ENCODE peak calls at places on chromosomes 2 and 18, in eight cellular contexts. J is fibroblast of pulmonary artery, C is H9, Q is neural crest cell, D is mesothelial cell of epicardium, X is BE2C, M is cardiac fibroblast, R is AG09319. O is an unnamed sample.

GRCh38 chr2:236580746-236581355 is 11.2 kb downstream of the ACKR3 start:
- DNase-seq in J (no peak), C (no peak), Q (no peak), D (no peak), X (no peak), M (no peak), R (no peak), O (no peak)

GRCh38 chr18:4438938-4439337 is 16.2 kb downstream of the DLGAP1 start:
- DNase-seq in J (no peak), C (peak), Q (no peak), D (no peak), X (no peak), M (no peak), R (no peak), O (no peak)

GRCh38 chr2:174615951-174616436 is 18.4 kb upstream of the WIPF1 start:
- DNase-seq in J (peak), C (no peak), Q (no peak), D (no peak), X (no peak), M (peak), R (no peak), O (no peak)

GRCh38 chr18:12750076-12750707 is 47.4 kb downstream of the PSMG2 start:
- DNase-seq in J (peak), C (no peak), Q (no peak), D (no peak), X (no peak), M (peak), R (no peak), O (no peak)

GRCh38 chr2:75528221-75528977 is 32.3 kb downstream of the EVA1A start:
- DNase-seq in J (no peak), C (peak), Q (no peak), D (no peak), X (peak), M (no peak), R (no peak), O (peak)

GRCh38 chr2:105439130-105439529 is 40.3 kb upstream of the FHL2 start:
- DNase-seq in J (no peak), C (no peak), Q (no peak), D (no peak), X (no peak), M (no peak), R (no peak), O (no peak)

GRCh38 chr18:37483221-37483971 is 82.2 kb downstream of the CELF4 start:
- DNase-seq in J (peak), C (peak), Q (peak), D (no peak), X (no peak), M (peak), R (no peak), O (no peak)

GRCh38 chr18:21656402-21656801 is 44.3 kb downstream of the SNRPD1 start:
- DNase-seq in J (peak), C (no peak), Q (no peak), D (no peak), X (no peak), M (peak), R (no peak), O (no peak)

GRCh38 chr2:190649798-190650390 is 1.0 kb downstream of the NAB1 start:
- DNase-seq in J (peak), C (no peak), Q (no peak), D (no peak), X (no peak), M (peak), R (no peak), O (no peak)

GRCh38 chr2:119544075-119545031 is at the start of gene CFAP221:
- DNase-seq in J (peak), C (peak), Q (peak), D (peak), X (peak), M (peak), R (no peak), O (peak)

GRCh38 chr2:180699657-180700361 is 280.6 kb upstream of the UBE2E3 start:
- DNase-seq in J (no peak), C (peak), Q (no peak), D (no peak), X (no peak), M (peak), R (no peak), O (no peak)

GRCh38 chr2:81542119-81542518 is 1237.6 kb upstream of the LRRTM1 start:
- DNase-seq in J (no peak), C (no peak), Q (no peak), D (no peak), X (no peak), M (no peak), R (no peak), O (no peak)

GRCh38 chr2:110777531-110778311 is 45.3 kb downstream of the ACOXL start:
- DNase-seq in J (no peak), C (no peak), Q (no peak), D (no peak), X (no peak), M (no peak), R (no peak), O (no peak)

GRCh38 chr18:35515460-35516130 is 17.8 kb upstream of the INO80C start:
- DNase-seq in J (no peak), C (no peak), Q (no peak), D (no peak), X (no peak), M (no peak), R (no peak), O (no peak)

GRCh38 chr2:206274434-206275273 is at the start of gene ZDBF2:
- DNase-seq in J (peak), C (peak), Q (peak), D (peak), X (peak), M (peak), R (no peak), O (no peak)

GRCh38 chr2:142088058-142088568 is 42.7 kb downstream of the LRP1B start:
- DNase-seq in J (no peak), C (no peak), Q (no peak), D (no peak), X (no peak), M (no peak), R (no peak), O (no peak)

GRCh38 chr18:26549486-26550435 is 1.4 kb upstream of the KCTD1 start:
- DNase-seq in J (peak), C (peak), Q (peak), D (peak), X (peak), M (peak), R (no peak), O (peak)

GRCh38 chr2:61439241-61440002 is 31.5 kb downstream of the USP34 start:
- DNase-seq in J (no peak), C (no peak), Q (no peak), D (no peak), X (no peak), M (no peak), R (no peak), O (no peak)

GRCh38 chr2:153232474-153232873 is 246.1 kb downstream of the RPRM start:
- DNase-seq in J (no peak), C (no peak), Q (no peak), D (no peak), X (no peak), M (no peak), R (no peak), O (no peak)

GRCh38 chr2:114108819-114109416 is 219.0 kb downstream of the ACTR3 start:
- DNase-seq in J (no peak), C (peak), Q (no peak), D (no peak), X (no peak), M (no peak), R (no peak), O (no peak)

GRCh38 chr2:193943406-193943960 is 1713.5 kb upstream of the SLC39A10 start:
- DNase-seq in J (no peak), C (no peak), Q (no peak), D (no peak), X (no peak), M (no peak), R (no peak), O (no peak)

GRCh38 chr18:48697441-48697840 is 158.6 kb downstream of the CTIF start:
- DNase-seq in J (no peak), C (no peak), Q (no peak), D (no peak), X (no peak), M (no peak), R (no peak), O (no peak)

DNA sequence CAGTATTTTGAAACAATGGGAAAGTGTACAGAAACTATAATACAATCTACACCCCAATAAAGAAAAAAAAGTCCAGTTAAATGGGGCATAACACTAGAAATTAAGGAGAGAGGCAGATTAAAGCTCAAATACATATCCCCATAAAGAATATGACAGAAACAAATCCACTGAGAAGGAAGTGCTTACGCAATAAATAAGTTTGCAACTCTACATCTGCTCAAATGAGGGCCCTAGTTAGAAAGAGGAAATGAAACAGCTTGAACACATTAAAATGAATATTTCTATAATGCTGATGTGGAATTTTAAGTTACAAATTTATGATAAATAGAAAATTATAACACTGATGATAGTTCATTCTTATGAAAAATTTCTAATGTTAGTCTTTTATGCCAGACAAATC is 103.5 kb downstream of the EPB41L3 start:
- DNase-seq in J (peak), C (no peak), Q (no peak), D (no peak), X (no peak), M (peak), R (no peak), O (no peak)
- TF ChIP-seq CTCF in J (no peak), C (no peak), Q (no peak), D (no peak), X (no peak), M (no peak), R (no peak), O (no peak)

GRCh38 chr2:53511549-53511948 is 256.1 kb upstream of the CHAC2 start:
- DNase-seq in J (no peak), C (no peak), Q (no peak), D (no peak), X (no peak), M (no peak), R (no peak), O (no peak)

GRCh38 chr2:53512071-53512841 is 255.3 kb upstream of the CHAC2 start:
- DNase-seq in J (peak), C (no peak), Q (no peak), D (no peak), X (no peak), M (peak), R (no peak), O (no peak)

GRCh38 chr2:53509827-53510785 is 257.5 kb upstream of the CHAC2 start:
- DNase-seq in J (no peak), C (peak), Q (no peak), D (no peak), X (no peak), M (no peak), R (no peak), O (no peak)

GRCh38 chr2:53505814-53506213 is 261.8 kb upstream of the CHAC2 start:
- DNase-seq in J (no peak), C (no peak), Q (no peak), D (no peak), X (no peak), M (no peak), R (no peak), O (no peak)

DNA sequence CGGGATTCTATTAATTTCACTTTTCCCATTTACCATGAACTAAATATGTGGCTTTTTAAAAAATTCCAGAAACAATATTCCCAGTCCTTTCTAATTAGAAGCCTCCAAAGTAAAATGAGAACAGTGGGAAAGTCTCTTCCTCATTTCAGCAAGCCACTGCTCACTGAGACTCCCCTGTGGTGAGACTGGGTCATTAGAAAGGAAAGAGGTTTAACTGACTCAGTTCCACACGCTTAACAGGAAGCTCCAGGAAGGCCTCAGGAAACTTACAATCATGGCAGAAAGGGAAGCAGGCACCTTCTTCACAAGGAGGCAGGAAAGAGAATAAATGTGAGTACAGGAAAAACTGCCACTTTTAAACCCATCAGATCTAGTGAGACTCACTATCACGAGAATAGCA is 258.9 kb upstream of the CHAC2 start:
- DNase-seq in J (no peak), C (no peak), Q (no peak), D (no peak), X (no peak), M (no peak), R (no peak), O (no peak)
- TF ChIP-seq CTCF in J (no peak), C (no peak), Q (no peak), D (no peak), X (no peak), M (no peak), R (no peak), O (no peak)

GRCh38 chr18:75745147-75745546 is 317.6 kb upstream of the SMIM21 start:
- DNase-seq in J (no peak), C (no peak), Q (no peak), D (no peak), X (no peak), M (no peak), R (no peak), O (no peak)
- TF ChIP-seq CTCF in J (no peak), C (no peak), Q (no peak), D (no peak), X (no peak), M (no peak), R (no peak), O (no peak)

GRCh38 chr18:63317556-63317946 is 2.0 kb downstream of the BCL2 start:
- DNase-seq in J (no peak), C (no peak), Q (no peak), D (no peak), X (no peak), M (no peak), R (no peak), O (no peak)
- TF ChIP-seq CTCF in J (no peak), C (no peak), Q (no peak), D (no peak), X (no peak), M (no peak), R (no peak), O (no peak)

GRCh38 chr18:75524852-75525251 is 97.3 kb upstream of the SMIM21 start:
- DNase-seq in J (no peak), C (no peak), Q (no peak), D (no peak), X (no peak), M (no peak), R (no peak), O (no peak)
- TF ChIP-seq CTCF in J (no peak), C (no peak), Q (no peak), D (no peak), X (no peak), M (no peak), R (no peak), O (no peak)

DNA sequence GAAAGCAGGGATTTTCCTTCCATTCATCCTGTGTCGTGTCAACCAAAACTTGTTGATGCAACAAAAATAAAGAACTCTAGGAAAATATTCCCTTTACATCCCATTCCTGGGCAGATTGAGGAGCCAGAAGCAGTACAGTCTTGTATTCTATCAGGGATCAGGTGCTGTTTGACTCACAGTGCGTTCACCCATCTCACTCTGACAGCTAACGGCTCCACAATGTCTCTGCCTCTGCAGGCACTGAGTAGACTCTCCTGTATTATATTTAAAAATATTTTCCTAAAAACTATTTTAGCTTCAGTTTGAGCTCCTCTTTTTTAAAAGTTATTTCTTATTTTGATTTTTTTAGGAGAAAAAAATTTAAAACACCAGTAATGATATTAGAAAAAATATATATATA is 600.6 kb upstream of the SALL3 start:
- DNase-seq in J (no peak), C (no peak), Q (no peak), D (no peak), X (no peak), M (no peak), R (no peak), O (no peak)
- TF ChIP-seq CTCF in J (no peak), C (no peak), Q (no peak), D (no peak), X (no peak), M (no peak), R (no peak), O (no peak)

GRCh38 chr2:98145070-98145469 is 58.1 kb downstream of the VWA3B start:
- DNase-seq in J (no peak), C (no peak), Q (no peak), D (no peak), X (no peak), M (no peak), R (no peak), O (no peak)

GRCh38 chr2:98153402-98153938 is 66.5 kb downstream of the VWA3B start:
- DNase-seq in J (no peak), C (no peak), Q (no peak), D (no peak), X (no peak), M (no peak), R (no peak), O (no peak)

DNA sequence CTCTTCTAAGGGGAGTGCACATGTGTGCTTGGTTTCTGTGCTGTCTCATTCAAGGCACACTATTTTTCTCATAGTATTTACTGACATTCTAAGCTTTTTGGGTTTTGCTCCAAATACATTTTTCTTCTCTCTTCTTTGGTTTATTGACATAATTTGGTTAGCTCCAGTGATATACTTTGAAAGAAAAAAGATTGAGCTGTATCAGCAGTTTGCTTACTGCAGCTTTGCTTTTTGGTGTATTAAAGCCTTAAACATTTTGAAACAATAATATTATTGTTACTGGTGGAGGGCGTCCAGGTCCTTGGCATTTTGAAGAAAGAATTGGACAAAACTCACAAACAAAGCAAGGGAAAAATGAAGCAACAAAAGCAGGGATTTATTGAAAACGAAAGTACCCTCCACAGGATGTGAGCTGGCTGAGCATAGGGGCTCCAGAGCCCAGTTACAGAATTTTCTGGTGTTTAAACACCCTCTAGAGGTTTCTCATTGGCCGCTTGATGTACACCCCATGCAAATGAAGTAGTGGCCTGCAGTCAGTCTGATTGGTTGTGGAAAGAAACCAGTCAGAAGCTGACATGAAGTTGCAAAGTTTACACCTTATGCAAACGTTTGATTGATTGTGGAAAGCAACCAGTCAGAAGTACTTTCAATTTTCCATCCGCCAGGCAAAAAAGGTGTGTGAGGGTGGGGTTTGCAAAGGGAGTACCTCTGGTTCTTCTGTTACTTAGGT is 62.2 kb downstream of the VWA3B start:
- DNase-seq in J (peak), C (peak), Q (no peak), D (no peak), X (peak), M (peak), R (peak), O (no peak)
- TF ChIP-seq CTCF in J (no peak), C (no peak), Q (no peak), D (no peak), X (no peak), M (no peak), R (peak), O (no peak)

DNA sequence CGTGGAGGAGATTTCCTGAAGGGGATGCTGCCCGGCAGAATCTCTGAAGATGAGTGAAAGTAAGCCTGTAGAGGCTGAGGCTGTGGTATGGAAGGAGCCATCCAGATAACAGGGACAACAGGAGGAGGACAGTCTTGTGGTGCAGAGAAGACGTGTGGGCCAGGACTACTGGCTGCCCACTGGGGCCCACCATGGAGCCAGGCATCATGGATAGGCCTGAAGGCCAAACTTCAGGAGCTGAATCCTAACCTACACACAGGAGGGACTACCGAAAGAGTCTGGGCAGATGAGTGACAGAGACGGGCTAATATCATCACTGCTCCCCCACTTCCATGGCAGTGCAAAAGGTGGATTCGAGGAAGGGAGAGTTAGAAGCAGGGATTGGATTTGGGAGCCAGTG is 131.3 kb upstream of the DAPL1 start:
- DNase-seq in J (no peak), C (no peak), Q (no peak), D (no peak), X (no peak), M (no peak), R (no peak), O (no peak)
- TF ChIP-seq CTCF in J (no peak), C (no peak), Q (no peak), D (no peak), X (no peak), M (no peak), R (no peak), O (no peak)

DNA sequence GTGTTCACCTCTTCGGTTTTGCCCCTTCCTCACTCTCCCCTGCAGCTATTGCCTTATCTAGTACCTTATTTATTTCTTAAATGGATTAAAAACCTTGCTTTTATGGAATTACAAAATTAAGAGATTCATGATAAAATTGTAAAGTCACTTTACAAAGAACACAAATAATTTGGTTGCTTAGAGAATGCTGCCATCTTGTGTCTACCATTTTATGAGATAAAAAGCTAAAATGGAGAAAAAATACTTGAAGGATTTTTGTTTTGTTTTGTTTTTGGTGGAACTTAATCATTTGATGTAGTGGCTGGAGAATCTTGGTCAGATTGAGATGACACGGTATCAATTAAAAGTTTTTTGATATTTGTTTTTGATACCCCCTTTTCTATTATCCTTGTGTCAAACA is 69.6 kb downstream of the R3HDM1 start:
- DNase-seq in J (peak), C (no peak), Q (no peak), D (no peak), X (no peak), M (peak), R (no peak), O (no peak)
- TF ChIP-seq CTCF in J (peak), C (peak), Q (no peak), D (no peak), X (no peak), M (no peak), R (peak), O (no peak)

GRCh38 chr18:13835202-13835601 is 11.3 kb downstream of the MC5R start:
- DNase-seq in J (no peak), C (no peak), Q (no peak), D (no peak), X (no peak), M (no peak), R (no peak), O (no peak)

GRCh38 chr18:13826209-13826608 is 2.3 kb downstream of the MC5R start:
- DNase-seq in J (no peak), C (no peak), Q (no peak), D (no peak), X (no peak), M (no peak), R (no peak), O (no peak)

GRCh38 chr18:13834501-13835015 is 10.6 kb downstream of the MC5R start:
- DNase-seq in J (no peak), C (no peak), Q (no peak), D (no peak), X (no peak), M (no peak), R (no peak), O (no peak)

GRCh38 chr18:13836559-13836958 is 12.6 kb downstream of the MC5R start:
- DNase-seq in J (no peak), C (no peak), Q (no peak), D (no peak), X (no peak), M (no peak), R (no peak), O (no peak)

GRCh38 chr18:13831864-13832508 is 8.0 kb downstream of the MC5R start:
- DNase-seq in J (no peak), C (peak), Q (no peak), D (no peak), X (no peak), M (no peak), R (no peak), O (no peak)
- TF ChIP-seq CTCF in J (no peak), C (peak), Q (peak), D (peak), X (peak), M (no peak), R (no peak), O (no peak)

O was measured in HFF-Myc.